ENCODE peak calls at places on chromosomes 2 and 18, in ten cellular contexts. Q is fibroblast of pulmonary artery, F is tibial nerve, Z is fibroblast of mammary gland, G is heart left ventricle, J is mesendoderm, U is astrocyte of the spinal cord, E is left lung, W is IMR-90, M is cardiac muscle cell. S is an unnamed sample.

GRCh38 chr18:46630160-46630559 is 26.9 kb downstream of the LOXHD1 start:
- DNase-seq in E (no peak), Z (peak), W (peak), G (no peak), Q (no peak), M (no peak), J (peak), U (no peak), F (no peak), S (no peak)

GRCh38 chr18:57026316-57026715 is 120.6 kb upstream of the BOD1L2 start:
- DNase-seq in U (no peak), F (no peak), Z (peak), Q (no peak), W (peak), G (no peak), J (no peak), E (no peak), M (no peak), S (no peak)

GRCh38 chr2:96821113-96821512 is 5.0 kb downstream of the CNNM3 start:
- DNase-seq in W (no peak), J (no peak), Q (no peak), M (no peak), E (no peak), U (no peak), Z (no peak), G (no peak), F (no peak), S (no peak)

GRCh38 chr2:191927319-191927867 is 80.5 kb upstream of the CAVIN2 start:
- DNase-seq in J (peak), W (peak), U (peak), Z (peak), E (peak), G (peak), Q (peak), F (no peak), M (peak), S (peak)

GRCh38 chr2:149399934-149400615 is 69.7 kb downstream of the LYPD6 start:
- DNase-seq in F (no peak), W (no peak), G (no peak), E (no peak), J (no peak), U (no peak), Q (no peak), Z (no peak), M (no peak), S (no peak)

GRCh38 chr2:68880213-68880612 is 9.0 kb upstream of the BMP10 start:
- DNase-seq in Z (no peak), W (no peak), F (no peak), G (no peak), Q (peak), M (peak), J (no peak), U (no peak), E (no peak), S (no peak)

GRCh38 chr2:196330645-196331044 is 159.3 kb upstream of the STK17B start:
- DNase-seq in W (no peak), J (peak), E (no peak), M (peak), G (no peak), F (no peak), U (no peak), Q (no peak), Z (no peak), S (no peak)

GRCh38 chr2:160376576-160376975 is 117.0 kb downstream of the RBMS1 start:
- DNase-seq in Q (peak), G (no peak), W (peak), J (peak), U (peak), E (no peak), M (peak), F (no peak), Z (peak), S (no peak)

GRCh38 chr2:220528180-220528579 is 900.8 kb downstream of the SLC4A3 start:
- DNase-seq in U (no peak), G (no peak), Q (peak), M (peak), J (no peak), W (peak), F (no peak), E (no peak), Z (peak), S (no peak)

GRCh38 chr18:74778191-74778847 is 180.6 kb downstream of the ZNF407 start:
- DNase-seq in U (no peak), Q (no peak), J (no peak), G (no peak), E (no peak), M (no peak), W (peak), Z (peak), F (no peak), S (no peak)

GRCh38 chr2:11477994-11478393 is 12.0 kb upstream of the E2F6 start:
- DNase-seq in W (peak), U (peak), M (peak), G (peak), E (peak), Q (peak), F (peak), J (peak), Z (peak), S (peak)

GRCh38 chr2:187188783-187189631 is 259.0 kb downstream of the CALCRL start:
- DNase-seq in Q (no peak), F (no peak), W (no peak), E (no peak), U (peak), Z (no peak), G (no peak), J (no peak), M (no peak), S (no peak)

DNA sequence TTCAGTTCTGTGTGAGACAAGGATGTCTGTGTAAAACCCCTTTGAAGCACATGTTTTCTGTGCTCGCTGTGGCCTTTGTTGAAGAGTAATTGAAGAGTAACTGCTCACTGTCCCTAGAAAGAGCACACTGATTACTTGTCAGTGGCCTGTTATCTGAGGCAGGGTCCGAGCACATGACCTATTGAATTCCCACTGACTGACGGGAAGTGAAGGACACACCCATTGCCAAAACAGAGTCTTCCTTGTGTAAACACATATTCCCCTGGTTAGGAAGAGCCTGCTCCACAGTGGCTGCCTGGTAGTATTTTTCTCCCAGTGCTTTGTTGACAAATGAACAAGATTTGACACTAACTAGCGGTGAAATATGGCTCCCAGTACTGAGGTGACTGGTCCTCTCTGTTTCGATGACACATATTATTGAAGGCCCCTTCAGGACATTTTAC is 148.5 kb upstream of the GYPC start:
- DNase-seq in M (no peak), Q (no peak), E (no peak), Z (no peak), F (no peak), U (no peak), W (no peak), J (peak), G (no peak), S (no peak)
- H3K4me3 ChIP-seq in M (no peak), Q (no peak), E (no peak), Z (no peak), F (no peak), U (no peak), W (no peak), J (no peak), G (no peak), S (no peak)

DNA sequence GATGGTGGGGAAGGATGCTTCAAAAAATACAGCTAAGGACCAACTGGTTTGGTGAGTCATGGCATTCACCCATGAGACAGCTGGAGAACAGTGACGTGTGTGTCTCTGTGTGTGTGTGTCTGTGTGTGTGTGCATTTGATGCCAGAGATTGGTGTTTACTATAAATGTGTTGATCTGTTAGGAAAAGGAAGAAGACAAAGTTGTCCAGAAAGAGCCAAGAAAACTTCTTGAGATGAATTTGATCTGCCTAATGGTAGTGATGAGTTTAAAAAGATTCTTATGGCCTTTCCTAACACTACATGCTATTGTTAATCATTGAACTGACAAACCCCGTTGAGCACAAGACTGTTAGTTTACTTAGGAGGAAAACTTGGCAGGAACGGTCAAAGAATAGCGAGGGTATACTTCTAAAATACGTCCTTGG is 36.4 kb upstream of the IL1R1 start:
- DNase-seq in E (no peak), M (peak), G (no peak), W (peak), Z (peak), F (no peak), Q (peak), U (peak), J (no peak), S (no peak)
- H3K4me3 ChIP-seq in E (no peak), M (no peak), G (no peak), W (no peak), Z (peak), F (no peak), Q (peak), U (no peak), J (no peak), S (no peak)

GRCh38 chr2:105339414-105339813 is 2.1 kb downstream of the C2orf49 start:
- DNase-seq in F (no peak), Q (no peak), W (no peak), M (no peak), G (no peak), E (no peak), Z (no peak), U (no peak), J (no peak), S (no peak)
- H3K4me3 ChIP-seq in F (no peak), Q (no peak), W (no peak), M (no peak), G (no peak), E (no peak), Z (no peak), U (no peak), J (no peak), S (no peak)

DNA sequence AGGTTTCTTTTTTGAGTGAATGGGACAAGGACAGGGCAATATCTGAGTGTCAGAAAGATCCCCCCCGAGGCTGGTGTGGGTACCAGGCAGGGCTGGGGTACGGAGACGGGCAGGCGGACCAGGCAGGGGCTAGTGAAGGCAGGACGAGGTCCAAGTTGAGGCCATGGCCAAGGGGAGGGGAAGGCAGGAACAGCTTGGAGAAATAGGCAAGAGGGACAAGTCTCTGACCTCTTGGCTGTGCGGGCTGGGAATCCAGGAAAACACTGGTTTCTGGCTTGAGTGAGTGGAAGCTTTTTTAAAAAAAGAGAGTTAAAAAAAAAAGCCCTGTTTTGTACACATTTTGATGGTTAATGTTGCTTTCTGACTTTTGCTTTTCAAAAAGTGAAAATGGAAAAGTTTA is 30.3 kb downstream of the ASAP2 start:
- DNase-seq in W (no peak), Q (no peak), M (no peak), Z (no peak), J (no peak), G (peak), E (no peak), F (no peak), U (no peak), S (no peak)
- H3K4me3 ChIP-seq in W (no peak), Q (no peak), M (no peak), Z (no peak), J (no peak), G (no peak), E (no peak), F (no peak), U (no peak), S (no peak)

GRCh38 chr2:9204939-9205338 is 1.7 kb upstream of the ASAP2 start:
- DNase-seq in M (no peak), E (no peak), J (no peak), W (no peak), U (no peak), Z (no peak), G (no peak), Q (no peak), F (no peak), S (no peak)

GRCh38 chr2:9205481-9205880 is 1.1 kb upstream of the ASAP2 start:
- DNase-seq in Z (no peak), E (no peak), F (no peak), U (no peak), G (no peak), M (no peak), J (no peak), W (no peak), Q (no peak), S (no peak)

GRCh38 chr2:9207641-9208301 is 1.2 kb downstream of the ASAP2 start:
- DNase-seq in U (peak), F (no peak), Z (no peak), E (peak), G (no peak), J (peak), Q (no peak), W (no peak), M (no peak), S (peak)

GRCh38 chr2:9205963-9206948 is at the start of gene ASAP2:
- DNase-seq in G (peak), Z (peak), Q (peak), F (peak), J (peak), U (peak), W (peak), M (peak), E (peak), S (peak)

DNA sequence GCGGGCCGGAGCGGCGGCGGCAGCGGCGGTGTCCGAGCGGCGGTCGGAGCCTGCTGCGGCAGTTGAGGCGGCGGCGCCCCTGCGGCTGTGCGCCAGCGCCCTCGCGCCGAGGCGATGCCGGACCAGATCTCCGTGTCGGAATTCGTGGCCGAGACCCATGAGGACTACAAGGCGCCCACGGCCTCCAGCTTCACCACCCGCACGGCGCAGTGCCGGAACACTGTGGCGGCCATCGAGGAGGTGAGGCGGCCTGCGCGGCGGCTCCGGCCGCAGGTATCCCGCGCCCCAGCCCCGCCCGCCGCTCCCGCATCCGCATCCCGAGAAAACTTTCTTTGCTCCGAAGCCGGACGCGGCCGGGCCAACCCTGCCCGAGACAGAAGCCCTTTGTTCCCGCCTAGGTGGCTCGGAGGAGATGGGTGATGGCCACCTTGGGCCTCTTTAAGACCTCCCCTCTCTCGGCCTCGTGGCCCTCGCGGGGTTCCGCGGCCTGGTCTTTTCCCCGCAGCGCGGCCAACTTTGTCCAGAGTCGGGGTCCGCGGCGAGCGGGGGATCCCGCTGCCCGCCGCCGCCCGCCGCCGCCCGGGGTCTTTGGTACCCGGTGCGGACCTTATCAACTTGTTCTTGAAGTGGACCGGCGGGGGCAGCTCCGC is 504 bp downstream of the ASAP2 start:
- DNase-seq in Q (no peak), M (peak), W (no peak), F (no peak), E (no peak), U (peak), J (peak), G (peak), Z (no peak), S (peak)
- H3K4me3 ChIP-seq in Q (peak), M (peak), W (peak), F (peak), E (peak), U (peak), J (peak), G (peak), Z (peak), S (peak)